ENCODE peak calls at places on chromosomes 7 and 10, in five cellular contexts. G is anterior cingulate cortex, O is HCT116, N is AG04449, A is endothelial cell. C is an unnamed sample.

GRCh38 chr7:111532625-111533024 is 29.7 kb downstream of the IMMP2L start:
- DNase-seq in G (no peak), A (no peak), O (no peak), N (peak), C (no peak)

GRCh38 chr7:6658618-6659345 is 21.7 kb downstream of the ZNF316 start:
- DNase-seq in N (no peak), G (no peak), O (no peak), A (no peak), C (no peak)

GRCh38 chr7:146235210-146235609 is 118.6 kb downstream of the CNTNAP2 start:
- DNase-seq in O (no peak), G (no peak), A (no peak), N (no peak), C (no peak)

GRCh38 chr7:95910341-95910740 is 138.0 kb downstream of the DYNC1I1 start:
- DNase-seq in G (no peak), O (no peak), A (no peak), N (no peak), C (no peak)

GRCh38 chr7:146894927-146895326 is 778.3 kb downstream of the CNTNAP2 start:
- DNase-seq in G (no peak), N (no peak), O (no peak), A (no peak), C (no peak)

GRCh38 chr10:42969147-42969546 is 107.7 kb upstream of the RET start:
- DNase-seq in O (no peak), N (no peak), G (no peak), A (no peak), C (no peak)

GRCh38 chr10:77907900-77908717 is 18.4 kb downstream of the DLG5 start:
- DNase-seq in N (no peak), O (no peak), A (no peak), G (no peak), C (no peak)

GRCh38 chr10:71517310-71518159 is 120.8 kb downstream of the CDH23 start:
- DNase-seq in G (no peak), A (no peak), O (no peak), N (no peak), C (no peak)

GRCh38 chr10:31352436-31353226 is 33.6 kb downstream of the ZEB1 start:
- DNase-seq in N (no peak), A (no peak), O (no peak), G (no peak), C (no peak)

GRCh38 chr7:101507791-101508252 is 121.3 kb downstream of the MYL10 start:
- DNase-seq in O (peak), N (no peak), A (peak), G (no peak), C (no peak)

GRCh38 chr10:133399123-133399601 is 5.2 kb downstream of the MTG1 start:
- DNase-seq in O (no peak), G (no peak), A (no peak), N (no peak), C (no peak)

GRCh38 chr10:131676046-131676445 is 224.8 kb upstream of the PPP2R2D start:
- DNase-seq in G (no peak), N (no peak), A (no peak), O (no peak), C (no peak)

GRCh38 chr10:43336641-43337318 is 34.7 kb upstream of the FXYD4 start:
- DNase-seq in A (no peak), N (no peak), G (no peak), O (no peak), C (no peak)

GRCh38 chr10:84193846-84194423 is 402 bp upstream of the CDHR1 start:
- DNase-seq in O (no peak), A (no peak), G (no peak), N (no peak), C (no peak)

GRCh38 chr7:2290877-2291276 is 23.4 kb downstream of the SNX8 start:
- DNase-seq in A (no peak), G (no peak), O (no peak), N (no peak), C (no peak)

GRCh38 chr10:46223626-46224413 is 63.0 kb upstream of the ANTXRL start:
- DNase-seq in A (no peak), N (no peak), G (no peak), O (no peak), C (no peak)

GRCh38 chr7:134834689-134835462 is 55.4 kb downstream of the CALD1 start:
- DNase-seq in O (no peak), G (no peak), A (no peak), N (no peak), C (peak)

GRCh38 chr7:69537691-69538090 is 60.6 kb upstream of the AUTS2 start:
- DNase-seq in A (no peak), O (no peak), N (no peak), G (no peak), C (no peak)

GRCh38 chr7:82443801-82444219 is 233 bp upstream of the CACNA2D1 start:
- DNase-seq in G (peak), A (peak), O (no peak), N (peak), C (peak)